ENCODE peak calls at places on chromosomes 11 and 22, in ten cellular contexts. D is mesenchymal stem cell, R is neuronal stem cell, S is fibroblast of lung, L is endothelial cell of umbilical vein, O is GM23248, I is IMR-90, X is K562, A is mammary epithelial cell, T is HCT116. B is an unnamed sample.

GRCh38 chr11:76604652-76605241 is 65.8 kb downstream of the LRRC32 start:
- DNase-seq in D (peak), R (no peak), S (peak), L (no peak), O (peak), I (peak), X (no peak), A (no peak), T (no peak), B (no peak)

GRCh38 chr11:30585892-30586250 is 282 bp downstream of the MPPED2 start:
- DNase-seq in D (no peak), R (no peak), S (no peak), L (no peak), O (peak), I (no peak), X (no peak), A (no peak), T (no peak), B (no peak)

GRCh38 chr11:75345455-75346224 is 5.8 kb downstream of the ARRB1 start:
- DNase-seq in D (no peak), R (no peak), S (no peak), L (no peak), O (no peak), I (no peak), X (no peak), A (no peak), T (no peak), B (peak)

GRCh38 chr11:76510060-76511047 is 65.5 kb downstream of the EMSY start:
- DNase-seq in D (peak), R (no peak), S (peak), L (no peak), O (peak), I (peak), X (no peak), A (no peak), T (no peak), B (peak)

GRCh38 chr11:83801799-83802198 is 515.6 kb upstream of the CCDC90B start:
- DNase-seq in D (no peak), R (no peak), S (no peak), L (no peak), O (peak), I (no peak), X (no peak), A (no peak), T (no peak), B (no peak)

GRCh38 chr22:24938741-24939341 is 7.7 kb downstream of the LHFPL7 start:
- DNase-seq in D (peak), R (no peak), S (peak), L (peak), O (peak), I (peak), X (peak), A (peak), T (no peak), B (peak)

GRCh38 chr11:32985600-32985999 is 30.1 kb upstream of the DEPDC7 start:
- DNase-seq in D (no peak), R (no peak), S (no peak), L (no peak), O (no peak), I (no peak), X (no peak), A (no peak), T (no peak), B (no peak)

GRCh38 chr11:95512682-95513081 is 276.9 kb downstream of the FAM76B start:
- DNase-seq in D (peak), R (no peak), S (peak), L (peak), O (peak), I (peak), X (no peak), A (peak), T (no peak), B (no peak)

GRCh38 chr11:1642288-1643145 is 12.9 kb downstream of the KRTAP5-5 start:
- DNase-seq in D (no peak), R (no peak), S (no peak), L (no peak), O (no peak), I (no peak), X (no peak), A (no peak), T (no peak), B (no peak)

GRCh38 chr11:28049338-28050216 is 58.4 kb downstream of the KIF18A start:
- DNase-seq in D (peak), R (no peak), S (peak), L (peak), O (no peak), I (peak), X (no peak), A (no peak), T (peak), B (no peak)

GRCh38 chr11:6611092-6612007 is 666 bp downstream of the TAF10 start:
- DNase-seq in D (peak), R (no peak), S (peak), L (peak), O (peak), I (peak), X (no peak), A (peak), T (no peak), B (peak)

GRCh38 chr11:17738350-17739207 is 4.0 kb downstream of the KCNC1 start:
- DNase-seq in D (no peak), R (peak), S (no peak), L (no peak), O (no peak), I (no peak), X (peak), A (no peak), T (no peak), B (peak)

GRCh38 chr11:103888541-103888951 is 147.9 kb upstream of the DDI1 start:
- DNase-seq in D (no peak), R (no peak), S (peak), L (no peak), O (peak), I (no peak), X (no peak), A (peak), T (no peak), B (no peak)

GRCh38 chr22:37229805-37230672 is 14.0 kb downstream of the RAC2 start:
- DNase-seq in D (peak), R (no peak), S (peak), L (no peak), O (peak), I (peak), X (peak), A (peak), T (peak), B (no peak)

GRCh38 chr11:28581286-28582242 is 473.4 kb downstream of the METTL15 start:
- DNase-seq in D (peak), R (no peak), S (peak), L (no peak), O (peak), I (peak), X (no peak), A (no peak), T (no peak), B (peak)

GRCh38 chr11:102420547-102420946 is 32.0 kb downstream of the TMEM123 start:
- DNase-seq in D (no peak), R (no peak), S (no peak), L (no peak), O (no peak), I (no peak), X (no peak), A (no peak), T (no peak), B (no peak)

GRCh38 chr11:3022300-3022967 is 30.3 kb upstream of the NAP1L4 start:
- DNase-seq in D (peak), R (no peak), S (peak), L (no peak), O (peak), I (peak), X (no peak), A (peak), T (no peak), B (no peak)

GRCh38 chr11:94803491-94803890 is 35.3 kb downstream of the AMOTL1 start:
- DNase-seq in D (no peak), R (no peak), S (peak), L (no peak), O (peak), I (peak), X (no peak), A (no peak), T (no peak), B (no peak)

GRCh38 chr11:56890584-56891305 is 98.0 kb upstream of the OR5AK2 start:
- DNase-seq in D (no peak), R (no peak), S (no peak), L (no peak), O (no peak), I (no peak), X (no peak), A (peak), T (no peak), B (no peak)

GRCh38 chr22:19940536-19941364 is 822 bp upstream of the COMT start:
- DNase-seq in D (no peak), R (no peak), S (no peak), L (no peak), O (peak), I (no peak), X (peak), A (no peak), T (no peak), B (no peak)

GRCh38 chr22:17779286-17780115 is 5.2 kb upstream of the BID start:
- DNase-seq in D (no peak), R (no peak), S (no peak), L (no peak), O (no peak), I (no peak), X (peak), A (no peak), T (no peak), B (no peak)

GRCh38 chr11:3916962-3917361 is 61.5 kb downstream of the STIM1 start:
- DNase-seq in D (no peak), R (no peak), S (no peak), L (no peak), O (no peak), I (no peak), X (no peak), A (peak), T (no peak), B (no peak)

GRCh38 chr22:47174096-47174495 is 411.6 kb downstream of the TBC1D22A start:
- DNase-seq in D (no peak), R (no peak), S (no peak), L (no peak), O (no peak), I (no peak), X (no peak), A (no peak), T (no peak), B (peak)

GRCh38 chr11:125123947-125124633 is 12.7 kb upstream of the TMEM218 start:
- DNase-seq in D (peak), R (no peak), S (peak), L (peak), O (peak), I (peak), X (peak), A (peak), T (peak), B (peak)

GRCh38 chr11:105282658-105283057 is 143.1 kb upstream of the CARD18 start:
- DNase-seq in D (no peak), R (no peak), S (no peak), L (no peak), O (no peak), I (no peak), X (no peak), A (no peak), T (no peak), B (no peak)

GRCh38 chr11:119700030-119700429 is 29.0 kb downstream of the NECTIN1 start:
- DNase-seq in D (no peak), R (no peak), S (no peak), L (no peak), O (no peak), I (no peak), X (no peak), A (no peak), T (no peak), B (no peak)

DNA sequence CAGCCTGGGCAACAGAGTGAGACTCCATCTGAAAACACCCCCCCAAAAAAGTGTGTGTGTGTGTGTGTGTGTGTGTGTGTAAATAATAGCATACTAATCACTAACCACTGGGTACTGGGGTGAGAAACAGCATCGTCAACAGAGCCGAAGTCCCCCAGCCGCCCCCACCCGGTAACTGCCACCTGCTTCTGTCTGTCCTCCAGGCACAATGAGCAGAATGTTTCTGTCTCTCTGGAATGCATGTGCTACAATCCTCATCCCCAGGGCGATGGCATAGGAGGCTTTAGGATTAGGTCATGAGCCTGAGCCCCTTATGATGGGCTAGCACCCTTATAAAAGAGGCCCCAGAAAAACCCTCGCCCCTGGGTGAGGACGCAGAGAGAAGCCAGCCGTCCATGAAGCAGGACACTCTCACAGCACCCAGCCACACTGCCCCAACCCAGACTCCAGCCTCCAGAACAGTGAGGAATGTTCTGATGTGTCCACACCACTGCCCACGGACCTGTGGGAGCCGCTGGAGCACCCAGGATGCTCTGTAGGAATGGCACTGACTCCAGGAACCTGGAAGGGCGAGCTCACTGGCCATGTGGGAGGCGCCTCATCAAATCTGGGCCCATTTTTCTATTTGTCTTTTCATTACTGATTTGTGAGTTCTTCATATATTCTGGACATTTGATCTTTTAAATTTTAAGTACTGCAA is 9.9 kb downstream of the TTLL8 start:
- DNase-seq in D (no peak), R (no peak), S (no peak), L (no peak), O (no peak), I (no peak), X (no peak), A (no peak), T (no peak), B (no peak)
- H3K9ac ChIP-seq in D (no peak), R (no peak), S (no peak), L (no peak), O (no peak), I (no peak), X (no peak), A (no peak), T (no peak), B (no peak)

GRCh38 chr11:114076974-114077373 is 17.5 kb downstream of the ZBTB16 start:
- DNase-seq in D (peak), R (no peak), S (no peak), L (no peak), O (no peak), I (no peak), X (no peak), A (no peak), T (no peak), B (peak)
- H3K27ac ChIP-seq in D (no peak), R (no peak), S (no peak), L (no peak), O (no peak), I (no peak), X (no peak), A (no peak), T (no peak), B (peak)

GRCh38 chr11:111299111-111300026 is 1.0 kb downstream of the POU2AF3 start:
- DNase-seq in D (peak), R (peak), S (peak), L (peak), O (peak), I (peak), X (no peak), A (peak), T (no peak), B (peak)
- H3K9ac ChIP-seq in D (peak), R (peak), S (no peak), L (no peak), O (peak), I (peak), X (no peak), A (no peak), T (no peak), B (no peak)

DNA sequence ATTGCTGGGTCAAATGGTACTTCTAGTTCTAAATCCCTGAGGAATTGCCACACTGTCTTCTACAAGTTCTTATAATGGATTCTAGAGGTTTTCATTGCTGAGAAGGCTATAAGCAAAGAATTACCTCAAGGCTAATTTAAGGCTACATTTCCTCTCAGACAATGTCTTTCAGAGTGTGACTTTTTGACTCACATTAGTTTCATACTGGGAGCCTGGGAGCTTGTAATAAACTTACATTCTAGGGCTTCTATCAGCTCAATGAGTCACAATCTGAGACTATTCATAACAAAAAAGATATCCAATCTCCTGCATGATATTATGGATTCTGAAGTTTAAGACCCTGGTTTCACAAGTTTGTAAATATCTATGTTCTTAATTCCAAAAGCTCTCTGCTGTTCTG is 408.7 kb downstream of the LRRC4C start:
- DNase-seq in D (no peak), R (no peak), S (no peak), L (no peak), O (no peak), I (no peak), X (no peak), A (peak), T (no peak), B (no peak)
- H3K27ac ChIP-seq in D (no peak), R (no peak), S (no peak), L (no peak), O (no peak), I (no peak), X (no peak), A (peak), T (no peak), B (no peak)

DNA sequence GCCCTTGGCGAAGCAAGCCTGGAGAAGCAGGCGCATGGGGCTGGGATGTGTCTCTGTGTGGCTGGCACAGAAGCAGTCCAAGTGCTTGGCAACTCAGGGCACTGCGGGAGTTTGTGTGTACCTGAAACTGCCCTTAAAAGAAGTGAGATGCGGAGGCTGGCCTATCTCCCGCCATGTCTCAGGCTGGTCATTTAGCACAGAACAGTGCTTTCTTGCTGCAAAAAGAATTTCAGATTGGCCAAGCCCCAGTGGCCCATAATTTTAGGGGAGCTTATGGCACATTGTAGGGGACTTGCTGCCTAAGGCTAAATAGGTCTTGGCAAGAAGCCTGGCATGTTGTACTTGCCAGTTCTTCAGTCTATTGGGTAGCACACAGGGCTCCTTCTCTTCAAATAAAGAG is 16.4 kb downstream of the EHF start:
- DNase-seq in D (no peak), R (no peak), S (no peak), L (no peak), O (no peak), I (no peak), X (no peak), A (no peak), T (no peak), B (no peak)
- H3K9ac ChIP-seq in D (no peak), R (no peak), S (no peak), L (no peak), O (no peak), I (no peak), X (no peak), A (no peak), T (peak), B (no peak)

DNA sequence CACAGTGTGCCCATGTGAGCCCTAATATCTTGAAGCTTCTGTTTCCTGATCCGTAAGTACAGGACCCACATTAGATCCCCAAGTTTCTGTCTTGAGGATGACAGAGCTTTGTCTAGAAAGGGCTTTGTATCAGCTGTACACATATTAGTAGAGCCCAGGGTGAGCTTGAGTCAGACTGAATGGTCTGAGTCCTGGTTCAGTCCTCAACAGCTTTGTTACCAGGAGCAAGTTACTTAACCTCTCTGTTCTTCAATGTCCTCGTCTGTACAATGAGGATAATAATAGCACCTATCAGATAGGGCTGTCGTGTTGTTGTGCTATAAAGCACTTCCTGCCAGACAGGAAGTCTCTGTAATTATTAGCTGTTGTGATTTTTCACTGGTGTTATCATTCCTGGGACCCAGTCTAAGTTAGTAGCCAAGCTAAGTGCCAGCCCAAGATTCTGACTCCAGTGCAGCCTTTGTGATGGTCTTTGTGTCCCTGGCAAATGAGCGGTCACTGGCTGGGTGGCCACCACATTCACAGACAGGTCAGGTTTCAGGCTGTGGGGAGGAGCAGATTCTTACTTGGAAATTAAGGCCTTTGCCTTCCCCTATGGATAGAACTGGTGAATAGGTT is 6.8 kb downstream of the TOM1 start:
- DNase-seq in D (peak), R (peak), S (no peak), L (peak), O (peak), I (no peak), X (no peak), A (no peak), T (no peak), B (no peak)
- H3K27ac ChIP-seq in D (no peak), R (peak), S (no peak), L (peak), O (peak), I (no peak), X (no peak), A (no peak), T (no peak), B (peak)